ENCODE peak calls at places on chromosomes 6 and 20, in four cellular contexts. J, V, Y and W are unnamed samples.

GRCh38 chr20:33490023-33490933 is at the start of gene CBFA2T2:
- DNase-seq in Y (peak), V (peak), J (no peak), W (no peak)

GRCh38 chr6:163036251-163036650 is 308.5 kb downstream of the PACRG start:
- DNase-seq in Y (no peak), V (peak), J (no peak), W (no peak)

GRCh38 chr6:13669476-13669875 is 42.2 kb downstream of the RANBP9 start:
- DNase-seq in Y (no peak), V (no peak), J (no peak), W (no peak)

GRCh38 chr6:128558924-128559323 is 38.5 kb upstream of the PTPRK start:
- DNase-seq in J (no peak), Y (no peak), V (no peak), W (no peak)

GRCh38 chr6:7805828-7806227 is 79.9 kb downstream of the BMP6 start:
- DNase-seq in J (no peak), Y (no peak), V (no peak), W (no peak)

GRCh38 chr6:25652007-25652515 is at the start of gene SCGN:
- DNase-seq in V (peak), J (no peak), Y (peak), W (peak)

GRCh38 chr6:111685506-111685905 is 79.8 kb upstream of the TRAF3IP2 start:
- DNase-seq in V (no peak), J (no peak), Y (no peak), W (no peak)

GRCh38 chr20:22949710-22950109 is 85.4 kb upstream of the SSTR4 start:
- DNase-seq in Y (peak), J (no peak), V (no peak), W (no peak)

GRCh38 chr20:36461600-36462439 is 79.5 kb upstream of the MYL9 start:
- DNase-seq in Y (peak), V (peak), J (peak), W (peak)

GRCh38 chr6:122621638-122622037 is 11.4 kb downstream of the PKIB start:
- DNase-seq in J (no peak), V (no peak), Y (no peak), W (no peak)

GRCh38 chr6:107621216-107621940 is 131.5 kb downstream of the SOBP start:
- DNase-seq in Y (no peak), J (no peak), V (no peak), W (no peak)

GRCh38 chr6:106141441-106142237 is 55.5 kb downstream of the PRDM1 start:
- DNase-seq in J (peak), Y (peak), V (no peak), W (no peak)

GRCh38 chr20:7596541-7596940 is 343.7 kb downstream of the HAO1 start:
- DNase-seq in J (no peak), V (no peak), Y (no peak), W (no peak)

GRCh38 chr6:132961122-132961521 is 146.8 kb downstream of the RPS12 start:
- DNase-seq in V (peak), Y (peak), J (no peak), W (peak)

GRCh38 chr6:159601211-159601610 is 91.8 kb downstream of the SOD2 start:
- DNase-seq in V (no peak), Y (no peak), J (no peak), W (no peak)

GRCh38 chr6:134381926-134382325 is 64.0 kb upstream of the SGK1 start:
- DNase-seq in V (no peak), Y (no peak), J (no peak), W (no peak)

GRCh38 chr6:28922841-28923317 is 906 bp downstream of the TRIM27 start:
- DNase-seq in J (peak), Y (peak), V (peak), W (peak)

GRCh38 chr20:44532248-44532980 is 10.5 kb upstream of the SERINC3 start:
- DNase-seq in V (peak), J (no peak), Y (peak), W (no peak)

GRCh38 chr6:140174509-140174908 is 800.1 kb upstream of the CITED2 start:
- DNase-seq in V (peak), Y (peak), J (no peak), W (no peak)

GRCh38 chr20:36493013-36493800 is 48.1 kb upstream of the MYL9 start:
- DNase-seq in V (no peak), J (peak), Y (peak), W (no peak)

GRCh38 chr6:150327117-150327774 is 41.6 kb upstream of the IYD start:
- DNase-seq in J (no peak), V (peak), Y (no peak), W (no peak)

GRCh38 chr20:45853484-45853883 is 3.7 kb downstream of the ACOT8 start:
- DNase-seq in J (no peak), V (no peak), Y (no peak), W (no peak)
- H3K4me3 ChIP-seq in J (no peak), V (no peak), Y (no peak), W (no peak)

GRCh38 chr6:51743999-51744398 is 343.4 kb downstream of the PKHD1 start:
- DNase-seq in V (no peak), Y (peak), J (no peak), W (peak)
- H2AFZ ChIP-seq in V (no peak), Y (peak), J (no peak), W (no peak)

GRCh38 chr6:144284474-144284752 is 722 bp upstream of the UTRN start:
- DNase-seq in J (no peak), Y (peak), V (no peak), W (no peak)

GRCh38 chr6:144286503-144287393 is 1.6 kb downstream of the UTRN start:
- DNase-seq in Y (peak), J (no peak), V (peak), W (peak)

GRCh38 chr6:144285798-144286502 is 815 bp downstream of the UTRN start:
- DNase-seq in V (peak), Y (peak), J (no peak), W (peak)

GRCh38 chr6:144284753-144285547 is at the start of gene UTRN:
- DNase-seq in Y (peak), J (no peak), V (peak), W (peak)

DNA sequence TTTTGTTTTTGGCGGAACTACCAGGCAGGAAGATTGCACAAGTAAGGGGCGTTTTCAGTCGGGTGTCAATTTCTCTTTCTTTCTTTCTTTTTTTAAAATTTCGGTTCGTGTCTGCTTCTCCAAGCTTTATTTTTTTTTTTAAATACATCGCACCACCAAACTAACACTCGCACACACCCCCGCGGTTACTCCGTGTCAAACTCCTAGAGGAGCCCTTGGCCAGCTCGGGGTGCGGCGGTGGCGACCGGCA is 338 bp downstream of the UTRN start:
- DNase-seq in Y (peak), J (no peak), V (no peak), W (no peak)
- TF ChIP-seq EZH2phosphoT487 in Y (no peak), J (no peak), V (no peak), W (no peak)

DNA sequence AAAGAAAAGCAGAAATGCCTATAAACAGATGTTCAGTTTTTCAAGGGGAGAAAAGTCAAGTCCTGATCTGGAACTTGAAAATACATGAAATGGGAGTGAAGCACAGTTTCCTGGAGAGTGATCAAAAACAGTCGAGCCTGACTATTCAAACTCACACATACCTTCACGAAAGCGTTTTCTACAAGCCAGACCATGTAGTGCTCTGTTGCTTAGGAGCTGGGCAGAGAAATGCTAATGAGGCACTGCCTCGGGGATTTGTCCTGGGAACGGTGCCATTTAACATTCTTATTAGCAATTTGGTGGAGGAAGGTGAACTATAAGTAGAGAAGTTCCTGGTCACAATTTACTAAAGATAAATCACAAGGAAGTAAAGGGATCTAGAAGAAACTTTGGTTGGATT is 5.9 kb downstream of the NHSL1 start:
- DNase-seq in Y (no peak), V (peak), J (no peak), W (peak)
- H3K4me3 ChIP-seq in Y (no peak), V (peak), J (no peak), W (no peak)

GRCh38 chr6:110389689-110390382 is 25.5 kb downstream of the DDO start:
- DNase-seq in Y (no peak), V (no peak), J (peak), W (no peak)

GRCh38 chr6:110390404-110390803 is 25.0 kb downstream of the DDO start:
- DNase-seq in J (no peak), V (no peak), Y (no peak), W (no peak)

GRCh38 chr6:110385458-110385863 is 27.3 kb upstream of the METTL24 start:
- DNase-seq in Y (no peak), J (no peak), V (no peak), W (no peak)

GRCh38 chr6:110392727-110393126 is 22.6 kb downstream of the DDO start:
- DNase-seq in Y (no peak), V (no peak), J (no peak), W (no peak)

GRCh38 chr6:110387986-110388385 is 27.4 kb downstream of the DDO start:
- DNase-seq in J (no peak), Y (no peak), V (no peak), W (no peak)
- H2AFZ ChIP-seq in J (no peak), Y (no peak), V (no peak), W (no peak)